ENCODE peak calls at places on chromosomes 13 and 19, in nine cellular contexts. One of them, this sample, is unnamed.

GRCh38 chr13:114143806-114144605 is 11.6 kb upstream of the RASA3 start:
- DNase-seq in Kasumi-1: no peak
- DNase-seq in sigmoid colon: peak
- DNase-seq in glutamatergic neuron: peak
- DNase-seq in pancreas: peak
- DNase-seq in OCI-M1: no peak
- DNase-seq in stimulated activated naive CD8-positive, alpha-beta T cell treated with anti-CD3 and anti-CD28 coated beads, Interleukin-15, Interleukin-2, amounts not matched to agents 100 U/mL and 50 U/mL, for 24 hours: peak
- DNase-seq in stomach: no peak
- DNase-seq in aorta: no peak
- DNase-seq in this sample: peak

GRCh38 chr13:92967923-92968322 is 258.7 kb upstream of the GPC6 start:
- DNase-seq in stomach: no peak
- DNase-seq in glutamatergic neuron: no peak
- DNase-seq in stimulated activated naive CD8-positive, alpha-beta T cell treated with anti-CD3 and anti-CD28 coated beads, Interleukin-15, Interleukin-2, amounts not matched to agents 100 U/mL and 50 U/mL, for 24 hours: no peak
- DNase-seq in sigmoid colon: no peak
- DNase-seq in aorta: no peak
- DNase-seq in Kasumi-1: no peak
- DNase-seq in OCI-M1: peak
- DNase-seq in pancreas: no peak
- DNase-seq in this sample: no peak

GRCh38 chr19:42412661-42413076 is 14.5 kb downstream of the LIPE start:
- DNase-seq in OCI-M1: no peak
- DNase-seq in glutamatergic neuron: no peak
- DNase-seq in aorta: peak
- DNase-seq in pancreas: no peak
- DNase-seq in stimulated activated naive CD8-positive, alpha-beta T cell treated with anti-CD3 and anti-CD28 coated beads, Interleukin-15, Interleukin-2, amounts not matched to agents 100 U/mL and 50 U/mL, for 24 hours: no peak
- DNase-seq in sigmoid colon: no peak
- DNase-seq in stomach: no peak
- DNase-seq in Kasumi-1: no peak
- DNase-seq in this sample: no peak

GRCh38 chr19:51948979-51949378 is 21.7 kb downstream of the ZNF613 start:
- DNase-seq in stomach: no peak
- DNase-seq in sigmoid colon: no peak
- DNase-seq in glutamatergic neuron: no peak
- DNase-seq in Kasumi-1: no peak
- DNase-seq in aorta: peak
- DNase-seq in pancreas: no peak
- DNase-seq in OCI-M1: no peak
- DNase-seq in stimulated activated naive CD8-positive, alpha-beta T cell treated with anti-CD3 and anti-CD28 coated beads, Interleukin-15, Interleukin-2, amounts not matched to agents 100 U/mL and 50 U/mL, for 24 hours: no peak
- DNase-seq in this sample: no peak

GRCh38 chr19:29586401-29586800 is 19.7 kb upstream of the POP4 start:
- DNase-seq in stomach: no peak
- DNase-seq in glutamatergic neuron: no peak
- DNase-seq in aorta: no peak
- DNase-seq in OCI-M1: no peak
- DNase-seq in stimulated activated naive CD8-positive, alpha-beta T cell treated with anti-CD3 and anti-CD28 coated beads, Interleukin-15, Interleukin-2, amounts not matched to agents 100 U/mL and 50 U/mL, for 24 hours: no peak
- DNase-seq in pancreas: no peak
- DNase-seq in Kasumi-1: no peak
- DNase-seq in sigmoid colon: no peak
- DNase-seq in this sample: no peak

GRCh38 chr13:92602560-92602959 is 624.0 kb upstream of the GPC6 start:
- DNase-seq in aorta: no peak
- DNase-seq in stimulated activated naive CD8-positive, alpha-beta T cell treated with anti-CD3 and anti-CD28 coated beads, Interleukin-15, Interleukin-2, amounts not matched to agents 100 U/mL and 50 U/mL, for 24 hours: no peak
- DNase-seq in stomach: no peak
- DNase-seq in pancreas: no peak
- DNase-seq in sigmoid colon: no peak
- DNase-seq in Kasumi-1: no peak
- DNase-seq in OCI-M1: no peak
- DNase-seq in glutamatergic neuron: no peak
- DNase-seq in this sample: no peak

GRCh38 chr19:55487884-55488687 is at the start of gene SSC5D:
- DNase-seq in aorta: peak
- DNase-seq in glutamatergic neuron: peak
- DNase-seq in stomach: no peak
- DNase-seq in Kasumi-1: peak
- DNase-seq in pancreas: no peak
- DNase-seq in OCI-M1: peak
- DNase-seq in stimulated activated naive CD8-positive, alpha-beta T cell treated with anti-CD3 and anti-CD28 coated beads, Interleukin-15, Interleukin-2, amounts not matched to agents 100 U/mL and 50 U/mL, for 24 hours: no peak
- DNase-seq in sigmoid colon: peak
- DNase-seq in this sample: no peak

GRCh38 chr13:64130600-64130999 is 2715.0 kb upstream of the PCDH20 start:
- DNase-seq in aorta: no peak
- DNase-seq in Kasumi-1: no peak
- DNase-seq in OCI-M1: no peak
- DNase-seq in stimulated activated naive CD8-positive, alpha-beta T cell treated with anti-CD3 and anti-CD28 coated beads, Interleukin-15, Interleukin-2, amounts not matched to agents 100 U/mL and 50 U/mL, for 24 hours: no peak
- DNase-seq in sigmoid colon: no peak
- DNase-seq in glutamatergic neuron: no peak
- DNase-seq in pancreas: no peak
- DNase-seq in stomach: no peak
- DNase-seq in this sample: no peak

GRCh38 chr19:4061178-4061682 is 5.5 kb downstream of the ZBTB7A start:
- DNase-seq in Kasumi-1: no peak
- DNase-seq in sigmoid colon: peak
- DNase-seq in stimulated activated naive CD8-positive, alpha-beta T cell treated with anti-CD3 and anti-CD28 coated beads, Interleukin-15, Interleukin-2, amounts not matched to agents 100 U/mL and 50 U/mL, for 24 hours: peak
- DNase-seq in pancreas: peak
- DNase-seq in glutamatergic neuron: no peak
- DNase-seq in OCI-M1: no peak
- DNase-seq in stomach: peak
- DNase-seq in aorta: peak
- DNase-seq in this sample: no peak

GRCh38 chr13:46577656-46578589 is 25.0 kb downstream of the LRCH1 start:
- DNase-seq in Kasumi-1: peak
- DNase-seq in pancreas: no peak
- DNase-seq in OCI-M1: no peak
- DNase-seq in stomach: no peak
- DNase-seq in sigmoid colon: peak
- DNase-seq in stimulated activated naive CD8-positive, alpha-beta T cell treated with anti-CD3 and anti-CD28 coated beads, Interleukin-15, Interleukin-2, amounts not matched to agents 100 U/mL and 50 U/mL, for 24 hours: no peak
- DNase-seq in aorta: no peak
- DNase-seq in glutamatergic neuron: no peak
- DNase-seq in this sample: no peak

GRCh38 chr19:29610574-29611271 is 4.6 kb downstream of the POP4 start:
- DNase-seq in glutamatergic neuron: peak
- DNase-seq in Kasumi-1: peak
- DNase-seq in stimulated activated naive CD8-positive, alpha-beta T cell treated with anti-CD3 and anti-CD28 coated beads, Interleukin-15, Interleukin-2, amounts not matched to agents 100 U/mL and 50 U/mL, for 24 hours: peak
- DNase-seq in sigmoid colon: peak
- DNase-seq in OCI-M1: peak
- DNase-seq in aorta: peak
- DNase-seq in pancreas: peak
- DNase-seq in stomach: peak
- DNase-seq in this sample: peak

GRCh38 chr19:2122982-2123381 is 26.3 kb downstream of the IZUMO4 start:
- DNase-seq in aorta: no peak
- DNase-seq in OCI-M1: no peak
- DNase-seq in sigmoid colon: no peak
- DNase-seq in glutamatergic neuron: no peak
- DNase-seq in stomach: no peak
- DNase-seq in Kasumi-1: no peak
- DNase-seq in pancreas: no peak
- DNase-seq in stimulated activated naive CD8-positive, alpha-beta T cell treated with anti-CD3 and anti-CD28 coated beads, Interleukin-15, Interleukin-2, amounts not matched to agents 100 U/mL and 50 U/mL, for 24 hours: no peak
- DNase-seq in this sample: no peak

GRCh38 chr13:23551213-23552008 is 18.8 kb upstream of the TNFRSF19 start:
- DNase-seq in Kasumi-1: no peak
- DNase-seq in stomach: no peak
- DNase-seq in OCI-M1: no peak
- DNase-seq in glutamatergic neuron: no peak
- DNase-seq in aorta: no peak
- DNase-seq in stimulated activated naive CD8-positive, alpha-beta T cell treated with anti-CD3 and anti-CD28 coated beads, Interleukin-15, Interleukin-2, amounts not matched to agents 100 U/mL and 50 U/mL, for 24 hours: no peak
- DNase-seq in pancreas: no peak
- DNase-seq in sigmoid colon: no peak
- DNase-seq in this sample: no peak

GRCh38 chr19:13155472-13156284 is 5.5 kb downstream of the IER2 start:
- DNase-seq in sigmoid colon: peak
- DNase-seq in OCI-M1: peak
- DNase-seq in glutamatergic neuron: peak
- DNase-seq in Kasumi-1: peak
- DNase-seq in pancreas: peak
- DNase-seq in aorta: peak
- DNase-seq in stimulated activated naive CD8-positive, alpha-beta T cell treated with anti-CD3 and anti-CD28 coated beads, Interleukin-15, Interleukin-2, amounts not matched to agents 100 U/mL and 50 U/mL, for 24 hours: peak
- DNase-seq in stomach: peak
- DNase-seq in this sample: peak

GRCh38 chr13:106599875-106600797 is 32.2 kb upstream of the ARGLU1 start:
- DNase-seq in stimulated activated naive CD8-positive, alpha-beta T cell treated with anti-CD3 and anti-CD28 coated beads, Interleukin-15, Interleukin-2, amounts not matched to agents 100 U/mL and 50 U/mL, for 24 hours: no peak
- DNase-seq in aorta: no peak
- DNase-seq in glutamatergic neuron: no peak
- DNase-seq in OCI-M1: no peak
- DNase-seq in pancreas: no peak
- DNase-seq in Kasumi-1: peak
- DNase-seq in sigmoid colon: no peak
- DNase-seq in stomach: no peak
- DNase-seq in this sample: no peak

GRCh38 chr19:58563034-58563573 is 4.7 kb upstream of the UBE2M start:
- DNase-seq in OCI-M1: no peak
- DNase-seq in stomach: peak
- DNase-seq in stimulated activated naive CD8-positive, alpha-beta T cell treated with anti-CD3 and anti-CD28 coated beads, Interleukin-15, Interleukin-2, amounts not matched to agents 100 U/mL and 50 U/mL, for 24 hours: peak
- DNase-seq in sigmoid colon: peak
- DNase-seq in glutamatergic neuron: peak
- DNase-seq in pancreas: peak
- DNase-seq in Kasumi-1: no peak
- DNase-seq in aorta: no peak
- DNase-seq in this sample: peak

GRCh38 chr19:7596191-7596937 is 701 bp downstream of the CAMSAP3 start:
- DNase-seq in aorta: no peak
- DNase-seq in OCI-M1: no peak
- DNase-seq in pancreas: peak
- DNase-seq in stimulated activated naive CD8-positive, alpha-beta T cell treated with anti-CD3 and anti-CD28 coated beads, Interleukin-15, Interleukin-2, amounts not matched to agents 100 U/mL and 50 U/mL, for 24 hours: no peak
- DNase-seq in sigmoid colon: no peak
- DNase-seq in glutamatergic neuron: no peak
- DNase-seq in stomach: no peak
- DNase-seq in Kasumi-1: no peak
- DNase-seq in this sample: no peak

GRCh38 chr13:31385534-31385933 is 185.8 kb downstream of the B3GLCT start:
- DNase-seq in aorta: no peak
- DNase-seq in stimulated activated naive CD8-positive, alpha-beta T cell treated with anti-CD3 and anti-CD28 coated beads, Interleukin-15, Interleukin-2, amounts not matched to agents 100 U/mL and 50 U/mL, for 24 hours: no peak
- DNase-seq in Kasumi-1: no peak
- DNase-seq in OCI-M1: peak
- DNase-seq in pancreas: no peak
- DNase-seq in sigmoid colon: no peak
- DNase-seq in stomach: no peak
- DNase-seq in glutamatergic neuron: no peak
- DNase-seq in this sample: no peak

GRCh38 chr13:44191504-44192171 is 182.0 kb upstream of the SERP2 start:
- DNase-seq in Kasumi-1: peak
- DNase-seq in sigmoid colon: no peak
- DNase-seq in aorta: no peak
- DNase-seq in pancreas: no peak
- DNase-seq in stomach: peak
- DNase-seq in glutamatergic neuron: no peak
- DNase-seq in stimulated activated naive CD8-positive, alpha-beta T cell treated with anti-CD3 and anti-CD28 coated beads, Interleukin-15, Interleukin-2, amounts not matched to agents 100 U/mL and 50 U/mL, for 24 hours: peak
- DNase-seq in OCI-M1: peak
- DNase-seq in this sample: peak

This sample was measured in endothelial cell.